ENCODE peak calls at places on chromosomes 5 and 9, in eight cellular contexts. F is Ammon's horn, A is natural killer cell, L is type B pancreatic cell, B is HFF-Myc, Q is GM23248, U is PC-3, Z is neural crest cell. E is an unnamed sample.

GRCh38 chr5:144315994-144316634 is 145.4 kb downstream of the KCTD16 start:
- DNase-seq in B (no peak), Q (no peak), F (no peak), A (no peak), Z (no peak), L (no peak), U (no peak), E (no peak)

GRCh38 chr5:173973614-173973969 is 15.4 kb upstream of the C5orf47 start:
- DNase-seq in A (no peak), B (no peak), Z (no peak), L (no peak), U (peak), Q (no peak), F (no peak), E (no peak)

GRCh38 chr9:407255-407654 is 192.6 kb downstream of the DOCK8 start:
- DNase-seq in Z (no peak), L (no peak), Q (no peak), A (no peak), B (no peak), F (peak), U (no peak), E (no peak)

GRCh38 chr9:121455527-121456239 is 44.0 kb downstream of the GGTA1 start:
- DNase-seq in Q (no peak), B (no peak), Z (no peak), L (no peak), U (no peak), A (no peak), F (no peak), E (no peak)

GRCh38 chr5:77853353-77853907 is 77.3 kb upstream of the TBCA start:
- DNase-seq in B (no peak), F (no peak), U (no peak), A (no peak), Q (peak), L (no peak), Z (no peak), E (no peak)

GRCh38 chr9:31674264-31674663 is 710.2 kb upstream of the ACO1 start:
- DNase-seq in B (no peak), L (no peak), F (no peak), A (no peak), U (peak), Z (no peak), Q (peak), E (no peak)

GRCh38 chr5:146825033-146825432 is 53.5 kb downstream of the PPP2R2B start:
- DNase-seq in U (peak), L (peak), A (no peak), B (no peak), Q (peak), Z (peak), F (peak), E (peak)

GRCh38 chr9:38263534-38263933 is 129.0 kb upstream of the ALDH1B1 start:
- DNase-seq in B (peak), Z (no peak), Q (peak), A (no peak), F (no peak), L (no peak), U (peak), E (peak)

GRCh38 chr5:10987881-10988504 is 227.0 kb upstream of the DAP start:
- DNase-seq in Q (peak), Z (peak), L (peak), U (peak), F (no peak), B (no peak), A (peak), E (peak)

GRCh38 chr9:136676297-136676794 is 10.9 kb downstream of the AGPAT2 start:
- DNase-seq in Q (no peak), F (no peak), U (no peak), Z (no peak), L (no peak), A (no peak), B (no peak), E (no peak)

GRCh38 chr9:20604561-20604960 is 17.7 kb downstream of the MLLT3 start:
- DNase-seq in Q (peak), Z (no peak), L (no peak), U (no peak), F (no peak), A (no peak), B (no peak), E (no peak)

GRCh38 chr9:133967024-133967741 is 24.9 kb downstream of the VAV2 start:
- DNase-seq in Q (no peak), A (no peak), U (peak), L (no peak), F (no peak), Z (no peak), B (no peak), E (peak)

GRCh38 chr9:133986061-133986460 is 6.1 kb downstream of the VAV2 start:
- DNase-seq in U (no peak), F (no peak), A (no peak), L (no peak), Z (no peak), Q (no peak), B (no peak), E (no peak)

GRCh38 chr5:1037123-1037670 is 28.6 kb downstream of the NKD2 start:
- DNase-seq in F (no peak), L (no peak), U (no peak), Q (no peak), B (no peak), Z (no peak), A (no peak), E (no peak)

GRCh38 chr5:160009591-160009989 is 651 bp downstream of the TTC1 start:
- DNase-seq in Q (peak), U (no peak), A (no peak), B (no peak), Z (no peak), F (no peak), L (no peak), E (no peak)

GRCh38 chr5:159772698-159773061 is 143.6 kb upstream of the ADRA1B start:
- DNase-seq in A (no peak), F (no peak), Q (no peak), B (no peak), L (no peak), Z (no peak), U (no peak), E (no peak)

E was measured in astrocyte of the hippocampus.